ENCODE peak calls at places on chromosome 4, in four cellular contexts. U is prostate gland, X is adipocyte, Q is Peyer's patch. K is an unnamed sample.

GRCh38 chr4:179110356-179110755 is 1668.1 kb upstream of the AGA start:
- DNase-seq in U (no peak), X (peak; percentile 26), Q (no peak), K (no peak)

GRCh38 chr4:168408620-168409019 is 71.7 kb downstream of the DDX60L start:
- DNase-seq in U (peak; percentile 46), X (peak; percentile 92), Q (no peak), K (no peak)

GRCh38 chr4:39278476-39278875 is 87.7 kb downstream of the RFC1 start:
- DNase-seq in U (no peak), X (no peak), Q (no peak), K (no peak)

GRCh38 chr4:74111990-74112389 is 13.0 kb upstream of the CXCL2 start:
- DNase-seq in U (no peak), X (no peak), Q (no peak), K (no peak)

GRCh38 chr4:78939667-78940008 is 400 bp upstream of the PAQR3 start:
- DNase-seq in U (no peak), X (no peak), Q (no peak), K (no peak)

GRCh38 chr4:11505225-11505971 is 76.7 kb upstream of the HS3ST1 start:
- DNase-seq in U (peak; percentile 58), X (no peak), Q (no peak), K (no peak)

GRCh38 chr4:184263910-184264732 is 46.4 kb upstream of the ENPP6 start:
- DNase-seq in U (peak; percentile 92), X (peak; percentile 98), Q (peak; percentile 96), K (peak; percentile 90)

GRCh38 chr4:15914291-15914690 is 24.2 kb downstream of the FGFBP1 start:
- DNase-seq in U (no peak), X (no peak), Q (no peak), K (no peak)

GRCh38 chr4:55830741-55831140 is 11.2 kb downstream of the EXOC1L start:
- DNase-seq in U (no peak), X (no peak), Q (no peak), K (no peak)

GRCh38 chr4:180827193-180827592 is 1416.0 kb upstream of the TENM3 start:
- DNase-seq in U (no peak), X (peak; percentile 55), Q (no peak), K (no peak)

GRCh38 chr4:35793045-35793722 is 451.1 kb downstream of the ARAP2 start:
- DNase-seq in U (no peak), X (no peak), Q (no peak), K (no peak)

GRCh38 chr4:82678046-82678445 is 116.3 kb upstream of the TMEM150C start:
- DNase-seq in U (no peak), X (no peak), Q (no peak), K (no peak)

DNA sequence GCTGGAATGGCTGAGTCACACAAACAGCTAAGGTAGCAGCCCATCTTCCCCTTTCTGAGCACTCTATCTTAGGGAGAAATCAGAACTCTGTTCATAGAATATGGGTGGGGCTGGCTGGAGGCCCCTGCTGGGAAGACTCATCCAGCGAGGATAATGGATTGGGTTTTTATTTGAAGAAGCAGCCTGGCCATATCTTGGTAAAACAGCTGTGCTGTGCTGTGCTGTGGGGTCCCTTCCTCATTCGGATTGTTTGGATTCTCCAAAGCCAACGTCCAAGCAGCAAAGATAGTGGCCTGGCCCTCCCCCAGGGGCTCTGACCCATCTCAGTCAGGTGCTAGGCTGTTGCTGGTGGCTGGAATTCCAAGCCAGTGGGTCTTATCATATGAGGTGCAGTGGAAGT is 63.8 kb downstream of the ZNF718 start:
- DNase-seq in U (no peak), X (no peak), Q (no peak), K (no peak)
- H3K9me3 ChIP-seq in U (no peaks in the 10 kb centered on the region), X (peaks cover 66% of the 10 kb centered on the region), Q (peaks cover 29% of the 10 kb centered on the region), K (peaks cover 1% of the 10 kb centered on the region)

DNA sequence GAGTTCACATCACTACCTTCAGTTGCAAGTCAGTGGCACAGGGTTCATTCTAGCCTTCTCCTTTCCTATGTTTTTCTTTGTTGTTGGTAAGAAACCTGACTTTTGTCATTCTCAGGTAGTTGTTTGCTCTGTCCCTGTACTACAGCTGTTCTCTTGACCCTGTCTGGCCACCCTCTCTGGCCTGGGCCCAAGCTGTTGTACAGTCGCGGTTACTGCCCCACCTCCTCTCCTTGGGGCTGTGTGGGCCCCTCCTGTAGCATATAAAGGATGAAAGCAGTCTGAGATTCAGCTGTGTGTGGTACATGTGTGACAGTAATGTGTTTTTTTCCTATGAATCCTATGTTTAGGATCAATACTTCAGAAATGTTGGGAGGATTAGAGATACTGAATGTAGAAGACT is 12.5 kb downstream of the MOB1B start:
- DNase-seq in U (no peak), X (no peak), Q (no peak), K (peak; percentile 44)
- H3K9me3 ChIP-seq in U (no peaks in the 10 kb centered on the region), X (no peaks in the 10 kb centered on the region), Q (no peaks in the 10 kb centered on the region), K (no peaks in the 10 kb centered on the region)

GRCh38 chr4:126869967-126870366 is 762.8 kb upstream of the INTU start:
- DNase-seq in U (no peak), X (no peak), Q (no peak), K (no peak)
- H3K9me3 ChIP-seq in U (no peaks in the 10 kb centered on the region), X (peaks cover 13% of the 10 kb centered on the region), Q (peaks cover 5% of the 10 kb centered on the region), K (no peaks in the 10 kb centered on the region)

DNA sequence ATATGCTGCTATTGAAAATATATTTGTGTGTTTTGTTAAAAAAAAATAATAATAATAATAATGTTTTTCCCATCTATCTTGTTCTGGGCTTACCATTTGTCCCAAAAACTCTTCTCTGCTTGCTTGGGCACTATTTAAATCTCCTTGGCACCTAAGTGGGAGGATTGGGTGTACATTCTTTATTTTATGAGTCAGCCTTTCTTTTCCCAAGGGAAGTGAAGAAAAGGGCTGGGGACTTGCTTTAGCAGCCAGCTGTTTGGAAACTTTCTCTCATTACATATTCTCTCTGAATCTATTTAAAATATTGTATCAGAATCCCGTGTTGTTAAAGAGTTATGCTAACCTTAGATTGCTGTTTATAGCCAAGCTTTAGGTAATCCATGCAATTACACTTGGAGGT is 2332.4 kb downstream of the ARAP2 start:
- DNase-seq in U (no peak), X (peak; percentile 16), Q (no peak), K (no peak)
- H3K9me3 ChIP-seq in U (no peaks in the 10 kb centered on the region), X (peaks cover 47% of the 10 kb centered on the region), Q (no peaks in the 10 kb centered on the region), K (no peaks in the 10 kb centered on the region)

GRCh38 chr4:1396806-1397455 is 9.3 kb downstream of the NKX1-1 start:
- DNase-seq in U (no peak), X (no peak), Q (no peak), K (peak; percentile 5)
- H3K9me3 ChIP-seq in U (no peaks in the 10 kb centered on the region), X (peaks cover 8% of the 10 kb centered on the region), Q (peaks cover 8% of the 10 kb centered on the region), K (no peaks in the 10 kb centered on the region)

GRCh38 chr4:107890779-107891178 is 40.6 kb upstream of the CYP2U1 start:
- DNase-seq in U (no peak), X (no peak), Q (no peak), K (no peak)
- H3K9me3 ChIP-seq in U (no peaks in the 10 kb centered on the region), X (peaks cover 21% of the 10 kb centered on the region), Q (no peaks in the 10 kb centered on the region), K (no peaks in the 10 kb centered on the region)

DNA sequence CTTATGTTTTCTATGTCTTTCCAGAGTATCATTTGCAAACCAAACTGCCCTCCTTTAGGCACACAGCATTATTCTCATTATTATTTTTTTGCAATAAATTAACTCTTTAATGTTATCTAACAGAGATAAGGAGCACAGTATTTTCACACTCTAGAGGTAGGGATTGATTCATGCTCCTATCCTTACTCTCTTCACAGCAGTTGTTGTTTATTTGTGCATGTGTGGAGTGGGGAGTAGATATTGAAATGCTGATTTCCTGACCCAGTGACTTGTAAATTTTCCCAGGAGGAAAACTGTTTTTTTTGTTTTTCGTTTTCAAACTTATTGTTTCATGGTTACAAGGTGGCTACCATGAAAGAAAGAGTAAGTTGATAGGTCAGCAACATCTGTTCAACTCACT is 140.0 kb downstream of the NPFFR2 start:
- DNase-seq in U (no peak), X (no peak), Q (no peak), K (no peak)
- H3K9me3 ChIP-seq in U (no peaks in the 10 kb centered on the region), X (peaks cover 8% of the 10 kb centered on the region), Q (no peaks in the 10 kb centered on the region), K (no peaks in the 10 kb centered on the region)

GRCh38 chr4:8778301-8778700 is 93.3 kb downstream of the HMX1 start:
- DNase-seq in U (no peak), X (no peak), Q (no peak), K (no peak)

GRCh38 chr4:8777320-8778196 is 94.1 kb downstream of the HMX1 start:
- DNase-seq in U (no peak), X (no peak), Q (no peak), K (no peak)

GRCh38 chr4:8779371-8779988 is 92.2 kb downstream of the HMX1 start:
- DNase-seq in U (no peak), X (no peak), Q (no peak), K (no peak)

GRCh38 chr4:8780086-8780485 is 91.6 kb downstream of the HMX1 start:
- DNase-seq in U (no peak), X (no peak), Q (no peak), K (no peak)

DNA sequence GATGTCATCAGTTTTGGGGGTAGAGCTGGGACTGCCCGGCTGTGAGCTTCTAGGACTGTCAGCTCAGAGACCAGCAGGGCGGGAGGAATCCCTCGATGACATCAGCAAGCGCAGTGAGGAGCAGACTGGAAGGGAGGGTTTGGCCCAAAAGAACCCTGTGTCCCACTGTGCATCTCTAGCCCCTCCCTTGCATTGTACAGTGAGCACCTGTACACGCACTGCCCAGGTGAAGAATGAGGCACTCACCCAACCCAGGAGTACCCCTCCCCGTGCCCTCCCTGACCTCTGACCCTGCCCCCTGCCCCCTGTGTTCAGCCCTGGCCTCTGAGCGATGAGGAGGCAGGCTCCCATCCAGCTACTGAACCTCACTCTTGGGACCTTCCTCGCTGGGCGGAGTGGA is 92.9 kb downstream of the HMX1 start:
- DNase-seq in U (no peak), X (no peak), Q (no peak), K (no peak)
- H3K9me3 ChIP-seq in U (no peaks in the 10 kb centered on the region), X (no peaks in the 10 kb centered on the region), Q (no peaks in the 10 kb centered on the region), K (no peaks in the 10 kb centered on the region)